ENCODE peak calls at places on chromosomes 13 and 19, in six cellular contexts. B, Q, C, V, L and W are unnamed samples.

GRCh38 chr13:102825400-102825799 is 20.4 kb upstream of the ERCC5 start:
- DNase-seq in L (no peak), Q (no peak), C (no peak), V (no peak), B (no peak), W (no peak)

GRCh38 chr19:4391701-4392543 is 8.4 kb downstream of the SH3GL1 start:
- DNase-seq in V (no peak), C (no peak), Q (peak; percentile 76), B (no peak), L (no peak), W (peak; percentile 93)

GRCh38 chr19:40282920-40283319 is 2.2 kb downstream of the AKT2 start:
- DNase-seq in C (no peak), V (no peak), B (no peak), Q (peak; percentile 42), L (no peak), W (peak; percentile 28)

GRCh38 chr13:41513600-41513999 is 56.2 kb downstream of the RGCC start:
- DNase-seq in L (no peak), Q (no peak), C (no peak), V (no peak), B (no peak), W (peak; percentile 5)

GRCh38 chr13:44052843-44053607 is 173.3 kb downstream of the LACC1 start:
- DNase-seq in B (peak; percentile 89), L (no peak), V (no peak), Q (peak; percentile 86), C (no peak), W (peak; percentile 15)

GRCh38 chr19:37966211-37967072 is 59.4 kb downstream of the SIPA1L3 start:
- DNase-seq in C (no peak), L (no peak), V (no peak), Q (no peak), B (no peak), W (peak; percentile 81)

GRCh38 chr19:1672038-1672768 is 19.8 kb upstream of the TCF3 start:
- DNase-seq in C (peak; percentile 36), V (peak; percentile 20), L (peak; percentile 60), B (no peak), Q (peak; percentile 56), W (no peak)

GRCh38 chr13:50125306-50125555 is 110.0 kb downstream of the KCNRG start:
- DNase-seq in V (no peak), B (no peak), C (peak; percentile 52), Q (no peak), L (no peak), W (no peak)

GRCh38 chr19:47991191-47991808 is 670 bp downstream of the BSPH1 start:
- DNase-seq in V (no peak), Q (no peak), L (no peak), C (no peak), B (no peak), W (no peak)

GRCh38 chr19:33472696-33473624 is 48.6 kb downstream of the PEPD start:
- DNase-seq in V (no peak), C (no peak), L (no peak), Q (peak; percentile 88), B (peak; percentile 48), W (peak; percentile 78)

GRCh38 chr13:94112227-94112626 is 367.3 kb downstream of the DCT start:
- DNase-seq in B (peak; percentile 91), V (no peak), Q (peak; percentile 96), L (no peak), C (no peak), W (peak; percentile 90)

GRCh38 chr13:97234742-97235141 is 12.6 kb downstream of the MBNL2 start:
- DNase-seq in C (no peak), L (no peak), V (no peak), Q (no peak), B (no peak), W (no peak)

GRCh38 chr19:39038098-39038497 is 5.7 kb upstream of the FBXO27 start:
- DNase-seq in L (no peak), B (peak; percentile 50), C (no peak), Q (peak; percentile 71), V (no peak), W (peak; percentile 57)

GRCh38 chr19:58395220-58395978 is at the start of gene RNF225:
- DNase-seq in Q (no peak), C (no peak), B (no peak), L (no peak), V (no peak), W (no peak)

GRCh38 chr19:47020132-47020805 is 632 bp downstream of the NPAS1 start:
- DNase-seq in B (no peak), L (no peak), V (no peak), Q (no peak), C (no peak), W (no peak)

GRCh38 chr19:13906525-13906904 is 514 bp downstream of the CC2D1A start:
- DNase-seq in V (peak; percentile 17), L (no peak), B (no peak), Q (peak; percentile 12), C (no peak), W (peak; percentile 33)

GRCh38 chr13:33367186-33367895 is 81.8 kb upstream of the STARD13 start:
- DNase-seq in V (no peak), Q (no peak), B (no peak), L (no peak), C (no peak), W (no peak)

GRCh38 chr13:97710797-97711196 is 242.7 kb upstream of the IPO5 start:
- DNase-seq in Q (no peak), C (no peak), V (no peak), B (no peak), L (no peak), W (no peak)

GRCh38 chr13:30998548-30999140 is 66.2 kb downstream of the TEX26 start:
- DNase-seq in B (no peak), C (no peak), L (no peak), Q (peak; percentile 69), V (no peak), W (peak; percentile 18)

GRCh38 chr13:34161829-34162544 is 344.0 kb downstream of the RFC3 start:
- DNase-seq in V (no peak), C (no peak), L (no peak), B (no peak), Q (peak; percentile 82), W (peak; percentile 83)

GRCh38 chr19:46970815-46971214 is 48.8 kb upstream of the NPAS1 start:
- DNase-seq in C (no peak), B (peak; percentile 61), Q (no peak), V (no peak), L (no peak), W (peak; percentile 96)

GRCh38 chr13:107585466-107585865 is 629.9 kb downstream of the LIG4 start:
- DNase-seq in V (no peak), Q (peak; percentile 23), C (no peak), L (no peak), B (no peak), W (no peak)

GRCh38 chr13:40941581-40941980 is 77.5 kb downstream of the ELF1 start:
- DNase-seq in C (no peak), L (no peak), Q (no peak), B (no peak), V (no peak), W (no peak)

GRCh38 chr13:89937420-89937819 is 1410.1 kb upstream of the MIR17HG start:
- DNase-seq in C (no peak), B (no peak), L (no peak), V (no peak), Q (no peak), W (no peak)

GRCh38 chr19:14203258-14203657 is 2.7 kb downstream of the ADGRL1 start:
- DNase-seq in Q (no peak), B (no peak), V (no peak), L (no peak), C (no peak), W (no peak)

GRCh38 chr19:17997969-17998826 is 9.8 kb upstream of the ARRDC2 start:
- DNase-seq in Q (no peak), B (no peak), C (no peak), V (no peak), L (no peak), W (peak; percentile 22)

GRCh38 chr19:33830264-33830663 is 33.6 kb downstream of the KCTD15 start:
- DNase-seq in B (no peak), L (no peak), Q (no peak), V (no peak), C (no peak), W (no peak)

GRCh38 chr19:33290956-33291622 is 11.2 kb downstream of the CEBPA start:
- DNase-seq in Q (no peak), L (no peak), V (no peak), B (peak; percentile 4), C (no peak), W (no peak)

GRCh38 chr19:55379161-55379560 is 2.5 kb downstream of the TMEM190 start:
- DNase-seq in B (no peak), Q (no peak), L (no peak), C (no peak), V (no peak), W (peak; percentile 78)

GRCh38 chr19:40604647-40605200 is 3.6 kb downstream of the LTBP4 start:
- DNase-seq in L (no peak), Q (no peak), C (no peak), V (no peak), B (no peak), W (no peak)

GRCh38 chr13:33761744-33762143 is 56.2 kb upstream of the RFC3 start:
- DNase-seq in V (no peak), L (no peak), Q (peak; percentile 61), C (no peak), B (no peak), W (peak; percentile 32)

GRCh38 chr13:45142440-45143345 is 22.4 kb downstream of the GTF2F2 start:
- DNase-seq in Q (peak; percentile 14), B (peak; percentile 81), V (no peak), L (no peak), C (no peak), W (no peak)

GRCh38 chr13:54965881-54966280 is 1937.3 kb downstream of the OLFM4 start:
- DNase-seq in C (no peak), B (no peak), V (no peak), L (no peak), Q (peak; percentile 0), W (no peak)

GRCh38 chr19:23440791-23441190 is 45.5 kb upstream of the ZNF91 start:
- DNase-seq in L (no peak), C (no peak), Q (no peak), B (no peak), V (no peak), W (no peak)

GRCh38 chr19:16373539-16373938 is 48.9 kb downstream of the KLF2 start:
- DNase-seq in V (no peak), Q (peak; percentile 86), C (no peak), L (no peak), B (no peak), W (peak; percentile 51)